ENCODE peak calls at places on chromosome 15, in ten cellular contexts. L, O, G, E, I, R, Z, N, X and C are unnamed samples.

GRCh38 chr15:67092726-67093125 is 27.3 kb downstream of the SMAD3 start:
- DNase-seq in O (no peak), G (no peak), Z (no peak), X (no peak), E (no peak), I (no peak), N (no peak), L (no peak), R (no peak), C (no peak)

GRCh38 chr15:22951381-22952280 is 28.5 kb downstream of the CYFIP1 start:
- DNase-seq in O (no peak), N (no peak), I (no peak), R (peak), X (peak), Z (no peak), G (no peak), L (no peak), E (no peak), C (no peak)

GRCh38 chr15:63836579-63836978 is 2.8 kb upstream of the HERC1 start:
- DNase-seq in N (no peak), X (no peak), L (no peak), R (no peak), G (no peak), Z (no peak), I (no peak), O (no peak), E (no peak), C (no peak)

GRCh38 chr15:52351206-52351907 is 55.8 kb upstream of the MYO5C start:
- DNase-seq in E (no peak), O (no peak), N (peak), L (no peak), X (no peak), Z (no peak), R (no peak), G (peak), I (no peak), C (peak)

GRCh38 chr15:31065824-31066223 is 35.7 kb downstream of the TRPM1 start:
- DNase-seq in I (no peak), N (no peak), G (no peak), L (no peak), O (no peak), X (no peak), E (no peak), R (no peak), Z (no peak), C (no peak)

GRCh38 chr15:89034305-89034704 is 54.0 kb upstream of the ABHD2 start:
- DNase-seq in E (no peak), Z (peak), L (no peak), X (no peak), I (no peak), N (no peak), R (no peak), O (no peak), G (no peak), C (no peak)

GRCh38 chr15:48112242-48112641 is 8.5 kb upstream of the SLC24A5 start:
- DNase-seq in Z (peak), O (no peak), L (no peak), E (no peak), G (no peak), N (no peak), R (no peak), X (no peak), I (no peak), C (no peak)

GRCh38 chr15:62928996-62929350 is 113.6 kb upstream of the TPM1 start:
- DNase-seq in O (peak), R (no peak), I (no peak), X (no peak), E (no peak), G (no peak), Z (peak), N (no peak), L (no peak), C (no peak)

GRCh38 chr15:67790610-67791319 is 34.5 kb upstream of the SKOR1 start:
- DNase-seq in L (no peak), N (no peak), R (no peak), X (no peak), G (no peak), E (no peak), I (no peak), O (no peak), Z (no peak), C (no peak)

GRCh38 chr15:63233667-63234419 is 43.6 kb upstream of the APH1B start:
- DNase-seq in E (no peak), N (no peak), G (no peak), R (no peak), Z (no peak), X (no peak), I (no peak), L (no peak), O (no peak), C (no peak)

GRCh38 chr15:71329041-71329440 is 213.8 kb downstream of the THSD4 start:
- DNase-seq in L (no peak), I (no peak), N (peak), O (no peak), X (peak), R (peak), G (no peak), E (no peak), Z (no peak), C (no peak)

GRCh38 chr15:68317281-68318007 is 39.9 kb downstream of the FEM1B start:
- DNase-seq in R (no peak), X (peak), N (peak), Z (no peak), I (no peak), G (no peak), O (no peak), E (no peak), L (no peak), C (no peak)

DNA sequence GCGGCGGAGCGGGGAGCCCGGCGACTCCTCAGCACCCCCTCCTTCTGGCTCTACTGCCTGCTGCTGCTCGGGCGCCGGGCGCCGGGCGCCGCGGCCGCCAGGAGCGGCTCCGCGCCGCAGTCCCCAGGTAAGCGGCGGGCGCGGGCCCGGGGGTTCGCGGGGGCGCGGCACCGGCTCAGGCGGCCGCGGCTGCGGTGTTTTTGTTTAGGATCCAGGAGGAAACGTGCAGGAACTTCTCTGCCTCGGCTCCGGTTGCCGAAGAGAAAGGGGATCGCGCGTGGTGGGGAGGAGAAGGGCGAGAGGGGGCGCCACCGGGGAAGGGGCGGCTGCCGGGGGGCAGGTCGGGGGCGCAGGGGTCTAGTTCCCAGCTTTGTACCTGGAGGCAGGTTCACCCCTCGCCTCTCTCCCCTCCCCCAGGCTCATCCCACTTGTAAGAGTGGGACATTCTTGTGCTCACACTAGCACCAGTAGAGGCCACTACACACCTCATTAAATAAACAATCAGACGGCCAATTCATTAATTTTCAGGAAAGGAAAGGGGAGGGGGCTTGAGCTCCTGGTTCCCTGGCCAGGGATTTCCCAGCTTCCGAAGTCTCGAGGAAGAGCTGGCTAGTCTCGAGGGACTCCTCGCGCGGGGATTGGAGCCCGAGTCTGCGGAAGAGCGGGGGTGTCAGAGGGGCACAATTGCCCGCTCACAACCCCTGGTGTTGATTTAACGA is 575 bp downstream of the NEO1 start:
- DNase-seq in I (peak), X (peak), N (peak), L (peak), G (peak), E (peak), R (peak), O (no peak), Z (peak), C (peak)
- H3K4me3 ChIP-seq in I (peak), X (peak), N (peak), L (peak), G (peak), E (peak), R (peak), O (peak), Z (peak), C (peak)

GRCh38 chr15:74835312-74835823 is 7.6 kb downstream of the ULK3 start:
- DNase-seq in N (no peak), L (peak), E (peak), X (peak), I (peak), R (peak), G (peak), Z (peak), O (peak), C (peak)
- H3K27ac ChIP-seq in N (no peak), L (no peak), E (no peak), X (no peak), I (no peak), R (no peak), G (no peak), Z (no peak), O (no peak), C (no peak)

DNA sequence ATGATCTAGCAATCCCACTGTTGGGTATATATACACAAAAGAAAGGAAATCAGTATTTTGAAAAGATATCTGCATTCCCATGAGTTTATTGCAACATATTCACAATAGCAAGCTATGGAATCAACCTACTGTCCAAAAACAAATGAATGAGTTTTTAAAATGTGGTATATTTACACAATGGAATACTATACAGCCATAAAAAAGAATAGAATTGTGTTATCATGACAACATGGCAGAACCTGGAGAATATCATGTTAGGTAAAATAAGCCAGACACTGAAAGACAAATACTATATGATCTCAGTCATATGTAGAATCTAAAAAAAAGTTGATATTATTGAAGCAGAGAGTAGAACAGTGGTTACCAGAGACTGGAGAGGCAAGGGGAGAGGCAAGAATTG is 732.6 kb downstream of the MCTP2 start:
- DNase-seq in N (no peak), O (no peak), E (no peak), I (no peak), R (no peak), L (no peak), G (no peak), Z (no peak), X (no peak), C (no peak)
- H3K4me3 ChIP-seq in N (no peak), O (no peak), E (no peak), I (no peak), R (no peak), L (no peak), G (no peak), Z (no peak), X (no peak), C (no peak)

GRCh38 chr15:74958320-74958907 is 1.8 kb upstream of the RPP25 start:
- DNase-seq in R (peak), O (no peak), X (no peak), L (peak), Z (peak), I (peak), E (peak), N (peak), G (peak), C (peak)
- H3K27ac ChIP-seq in R (peak), O (no peak), X (no peak), L (peak), Z (no peak), I (peak), E (peak), N (peak), G (no peak), C (peak)

GRCh38 chr15:25058080-25058785 is 103.4 kb downstream of the SNRPN start:
- DNase-seq in R (no peak), Z (no peak), E (peak), L (peak), X (peak), O (no peak), I (no peak), G (no peak), N (no peak), C (no peak)
- H3K4me3 ChIP-seq in R (no peak), Z (no peak), E (no peak), L (no peak), X (no peak), O (no peak), I (no peak), G (no peak), N (no peak), C (no peak)

GRCh38 chr15:41821831-41822230 is 6.1 kb upstream of the JMJD7 start:
- DNase-seq in R (no peak), O (no peak), G (no peak), N (no peak), L (no peak), I (no peak), Z (no peak), X (no peak), E (no peak), C (no peak)

GRCh38 chr15:41817781-41818180 is 10.1 kb upstream of the JMJD7 start:
- DNase-seq in Z (no peak), X (no peak), L (no peak), O (no peak), I (no peak), N (no peak), R (no peak), G (no peak), E (no peak), C (no peak)

GRCh38 chr15:41817327-41817726 is 10.6 kb upstream of the JMJD7 start:
- DNase-seq in N (no peak), O (no peak), Z (no peak), E (no peak), R (no peak), I (no peak), G (no peak), L (no peak), X (no peak), C (no peak)

GRCh38 chr15:41820791-41821423 is 7.0 kb upstream of the JMJD7 start:
- DNase-seq in L (peak), G (no peak), Z (no peak), E (no peak), O (no peak), N (no peak), R (no peak), I (peak), X (no peak), C (no peak)

DNA sequence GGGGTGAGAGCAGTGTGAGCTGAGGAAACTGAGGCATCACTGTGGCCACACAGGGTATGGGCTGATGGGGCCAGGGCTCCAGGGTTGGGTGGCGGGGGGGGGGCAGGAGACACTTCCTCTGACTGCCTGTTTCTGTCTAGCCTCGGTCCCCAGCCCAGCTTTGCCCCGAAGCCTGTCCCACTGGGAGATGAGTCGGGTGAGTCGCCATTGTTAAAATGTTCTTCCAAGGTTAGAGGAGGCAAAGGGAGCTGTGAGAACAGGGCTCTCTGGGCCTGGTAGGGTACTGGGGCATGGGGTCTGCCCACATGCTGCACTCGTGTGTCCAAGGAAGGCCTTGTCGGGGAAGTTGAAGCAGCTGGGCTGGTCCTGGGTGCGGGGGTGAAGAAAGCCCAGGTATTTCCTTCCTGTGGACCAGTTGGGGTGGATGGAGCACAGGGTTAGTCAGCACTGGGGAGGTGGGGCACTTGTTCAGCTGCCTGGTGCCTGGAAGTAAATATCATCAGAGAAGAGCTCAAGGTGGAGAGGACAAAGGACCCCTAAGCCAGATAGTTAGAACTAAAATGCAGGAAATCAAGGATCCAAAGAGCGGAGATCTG is 8.3 kb upstream of the JMJD7 start:
- DNase-seq in E (no peak), Z (no peak), O (no peak), N (no peak), R (no peak), X (no peak), L (no peak), G (no peak), I (no peak), C (no peak)
- H3K27ac ChIP-seq in E (no peak), Z (no peak), O (no peak), N (no peak), R (no peak), X (no peak), L (no peak), G (no peak), I (no peak), C (no peak)

DNA sequence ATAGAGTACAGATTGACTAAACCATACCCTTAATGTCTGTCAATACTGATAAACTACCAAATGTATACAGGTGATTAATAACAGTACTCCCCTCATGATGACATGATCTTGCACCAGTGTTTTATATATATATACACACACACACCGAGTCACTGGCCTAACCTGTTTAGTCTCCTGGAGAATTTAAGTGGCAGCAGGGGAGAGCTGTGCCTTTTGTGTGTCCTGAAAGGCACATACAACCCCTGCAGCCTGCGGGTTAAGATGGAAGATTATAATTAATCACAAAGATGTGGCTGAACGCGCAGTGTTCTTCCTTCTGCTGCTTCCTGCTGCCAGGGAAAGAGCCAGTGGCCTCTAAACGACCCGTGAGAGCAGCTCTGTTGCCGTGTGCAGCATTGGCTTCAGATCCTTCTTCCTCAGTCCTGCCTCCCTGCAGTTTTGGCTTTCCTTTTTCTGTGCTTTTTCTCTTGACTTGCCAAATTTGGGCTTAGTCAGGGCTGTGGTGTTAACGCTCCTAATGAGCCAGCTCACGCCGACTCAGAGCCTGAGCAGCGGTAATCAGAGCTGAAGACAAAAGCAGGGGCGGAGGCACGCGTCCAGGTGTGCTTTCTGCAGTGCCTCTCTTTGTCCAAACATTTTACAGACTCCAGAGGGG is 42.5 kb upstream of the UBE3A start:
- DNase-seq in X (peak), G (no peak), Z (no peak), I (no peak), L (no peak), N (no peak), R (no peak), E (no peak), O (no peak), C (no peak)
- H3K4me3 ChIP-seq in X (no peak), G (no peak), Z (no peak), I (no peak), L (no peak), N (no peak), R (no peak), E (peak), O (no peak), C (no peak)

DNA sequence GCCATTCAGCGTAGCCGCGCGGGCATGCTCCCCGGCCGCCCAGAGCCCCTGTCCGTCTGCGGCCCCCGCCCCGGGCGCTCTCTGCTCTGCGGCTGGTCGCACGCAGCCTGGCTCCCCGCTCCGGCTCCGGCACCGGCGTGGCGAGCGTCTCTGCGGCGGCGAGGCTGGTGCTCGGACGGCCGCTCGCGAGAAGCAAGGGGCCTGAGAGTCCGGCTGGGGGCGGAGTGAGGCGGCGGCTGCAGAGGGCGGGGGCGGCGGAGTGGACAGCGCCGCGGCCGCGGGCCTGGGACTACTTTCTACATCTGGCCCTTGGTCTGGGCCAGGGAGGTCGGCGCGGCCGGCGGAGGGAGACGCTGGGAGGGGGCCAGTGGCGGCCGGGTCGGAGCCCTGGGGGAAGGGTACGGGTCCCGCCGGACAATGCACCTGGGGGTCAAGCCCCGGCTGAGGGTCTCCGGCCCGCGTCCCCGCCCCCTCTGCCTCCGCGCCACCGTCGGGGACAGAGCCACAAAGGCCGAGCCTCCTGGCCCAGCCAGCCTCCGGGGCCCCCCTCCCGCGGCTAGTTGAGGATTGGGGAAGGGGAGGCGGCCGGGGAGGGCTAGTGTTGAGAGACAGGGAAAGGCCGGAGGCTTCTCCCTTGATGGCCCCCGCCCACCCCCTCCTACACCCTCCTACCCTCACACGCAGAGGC is at the start of gene PRTG:
- DNase-seq in E (peak), L (peak), Z (no peak), X (peak), R (peak), O (no peak), I (peak), N (peak), G (peak), C (peak)
- H3K27ac ChIP-seq in E (peak), L (peak), Z (no peak), X (peak), R (peak), O (no peak), I (no peak), N (peak), G (peak), C (peak)

GRCh38 chr15:91032919-91033803 is 10.8 kb upstream of the VPS33B start:
- DNase-seq in X (peak), Z (peak), E (peak), O (no peak), R (peak), I (peak), L (peak), G (peak), N (no peak), C (no peak)
- H3K4me3 ChIP-seq in X (no peak), Z (no peak), E (no peak), O (no peak), R (no peak), I (peak), L (no peak), G (no peak), N (no peak), C (no peak)